ENCODE peak calls at places on chromosome 15, in six cellular contexts. F is fibroblast of the aortic adventitia, N is body of pancreas, I is A549, D is Caco-2, E is IMR-90. U is an unnamed sample.

GRCh38 chr15:85005744-85006143 is 24.1 kb downstream of the PDE8A start:
- DNase-seq in F (no peak), D (no peak), I (no peak), E (no peak), N (no peak), U (no peak)

GRCh38 chr15:50260969-50261496 is 4.5 kb downstream of the HDC start:
- DNase-seq in N (no peak), I (no peak), D (peak), E (no peak), F (peak), U (no peak)

GRCh38 chr15:56794150-56794922 is 61.0 kb upstream of the ZNF280D start:
- DNase-seq in N (no peak), D (no peak), E (peak), I (no peak), F (peak), U (no peak)

GRCh38 chr15:57461541-57461940 is 85.2 kb downstream of the CGNL1 start:
- DNase-seq in N (no peak), E (no peak), I (no peak), F (no peak), D (no peak), U (no peak)

GRCh38 chr15:84940399-84940798 is 41.3 kb upstream of the PDE8A start:
- DNase-seq in D (no peak), N (no peak), I (no peak), E (no peak), F (no peak), U (no peak)

GRCh38 chr15:100958326-100959065 is 39.3 kb downstream of the LRRK1 start:
- DNase-seq in D (no peak), E (peak), F (peak), I (peak), N (no peak), U (no peak)

GRCh38 chr15:66897971-66898370 is 167.4 kb upstream of the SMAD3 start:
- DNase-seq in E (no peak), F (no peak), D (no peak), I (no peak), N (no peak), U (peak)

GRCh38 chr15:52780172-52780980 is 9.8 kb downstream of the ONECUT1 start:
- DNase-seq in F (peak), E (peak), N (peak), I (peak), D (peak), U (no peak)

GRCh38 chr15:74420193-74420905 is 13.4 kb downstream of the SEMA7A start:
- DNase-seq in F (no peak), I (peak), D (no peak), N (peak), E (no peak), U (no peak)

GRCh38 chr15:101037090-101037830 is 118.1 kb downstream of the LRRK1 start:
- DNase-seq in E (no peak), F (no peak), I (no peak), N (peak), D (no peak), U (peak)

GRCh38 chr15:82768414-82769081 is 37.3 kb downstream of the FSD2 start:
- DNase-seq in N (no peak), D (no peak), I (peak), E (peak), F (no peak), U (no peak)

DNA sequence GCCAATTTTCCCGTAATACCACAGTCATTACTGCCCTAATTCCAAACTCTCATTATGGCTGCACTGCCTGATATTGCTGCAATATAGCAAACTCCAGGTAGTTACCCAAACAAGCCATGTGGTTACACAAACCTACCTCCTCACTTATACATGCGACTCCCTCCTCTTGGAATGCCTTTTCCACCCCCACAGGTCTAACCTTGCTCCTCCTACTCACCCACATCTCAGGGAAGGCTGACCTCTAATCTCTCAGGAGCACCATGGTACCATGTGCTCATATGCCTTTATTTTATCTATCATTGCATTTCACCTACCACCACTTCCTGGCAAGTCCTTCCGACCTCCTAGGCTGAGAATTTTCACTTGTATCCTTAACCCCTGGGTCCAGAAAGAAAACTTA is 2.9 kb downstream of the RBPMS2 start:
- DNase-seq in N (no peak), D (no peak), I (no peak), E (no peak), F (no peak), U (no peak)
- H3K4me3 ChIP-seq in N (no peak), D (no peak), I (no peak), E (no peak), F (no peak), U (no peak)

DNA sequence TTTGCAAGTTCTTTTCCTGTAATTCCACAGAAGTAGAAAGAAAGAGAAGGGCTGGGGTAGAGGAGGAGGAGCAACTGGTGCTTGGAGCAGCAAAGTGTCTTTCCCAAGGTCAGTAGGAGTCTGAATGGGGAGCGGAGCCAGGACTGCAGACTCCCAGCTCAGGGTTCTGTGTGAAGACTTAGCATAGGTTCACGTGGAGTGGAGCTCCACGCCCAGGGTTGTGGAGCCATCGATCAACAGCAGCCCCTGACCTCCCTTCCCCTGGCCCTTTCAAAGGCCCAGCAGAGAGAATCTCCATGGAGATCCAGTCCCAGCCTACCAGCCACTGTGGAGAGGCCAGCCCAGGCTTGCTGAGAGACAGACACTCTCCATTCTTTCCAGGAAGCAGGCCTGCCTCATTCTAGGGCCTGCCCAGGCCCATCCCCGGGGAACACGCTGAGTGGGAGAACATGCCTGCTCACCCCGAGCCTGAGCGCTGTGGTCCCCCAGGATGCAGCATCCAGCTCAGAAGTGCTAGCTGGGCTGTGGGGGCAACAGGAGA is 62.1 kb downstream of the CORO2B start:
- DNase-seq in F (peak), I (no peak), N (no peak), D (no peak), E (no peak), U (peak)
- H3K4me3 ChIP-seq in F (no peak), I (no peak), N (no peak), D (no peak), E (no peak), U (no peak)

GRCh38 chr15:70503073-70503745 is 260.1 kb downstream of the UACA start:
- DNase-seq in E (no peak), F (no peak), D (no peak), N (no peak), I (no peak), U (no peak)
- H3K4me3 ChIP-seq in E (no peak), F (no peak), D (no peak), N (no peak), I (no peak), U (no peak)

GRCh38 chr15:94769089-94769488 is 537.7 kb downstream of the MCTP2 start:
- DNase-seq in N (no peak), I (no peak), D (no peak), E (no peak), F (no peak), U (no peak)
- H3K4me3 ChIP-seq in N (no peak), I (no peak), D (no peak), E (no peak), F (no peak), U (no peak)

DNA sequence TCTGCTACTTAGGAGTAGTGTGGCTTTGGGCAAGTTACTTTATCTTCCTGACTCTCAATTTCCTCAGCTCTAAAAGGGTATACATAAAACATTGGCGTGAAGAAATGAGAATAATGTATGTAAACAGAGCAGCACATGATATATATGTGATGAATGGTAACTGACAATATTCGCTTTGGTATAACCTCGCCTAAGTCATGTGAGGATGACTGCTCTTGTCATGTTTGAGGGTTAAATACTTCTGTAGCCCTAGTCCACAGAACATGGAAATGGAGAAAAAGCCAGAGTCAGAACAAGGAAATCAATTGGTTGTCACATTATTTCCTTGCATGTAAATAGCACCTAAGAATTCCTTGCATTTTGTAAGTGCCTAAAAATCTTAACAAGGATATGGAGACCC is 25.0 kb downstream of the CHP1 start:
- DNase-seq in F (no peak), D (no peak), E (no peak), I (peak), N (no peak), U (no peak)
- H3K4me3 ChIP-seq in F (no peak), D (no peak), E (no peak), I (peak), N (no peak), U (no peak)

GRCh38 chr15:69405110-69405509 is 9.0 kb upstream of the KIF23 start:
- DNase-seq in N (no peak), I (no peak), D (no peak), F (no peak), E (no peak), U (no peak)

GRCh38 chr15:69398541-69398940 is 15.6 kb upstream of the KIF23 start:
- DNase-seq in F (no peak), D (no peak), N (no peak), E (peak), I (no peak), U (no peak)

GRCh38 chr15:69403611-69404010 is 10.5 kb upstream of the KIF23 start:
- DNase-seq in I (no peak), F (peak), N (no peak), D (no peak), E (peak), U (no peak)

GRCh38 chr15:69402816-69403215 is 11.3 kb upstream of the KIF23 start:
- DNase-seq in E (no peak), D (no peak), F (no peak), N (no peak), I (no peak), U (no peak)

GRCh38 chr15:69400850-69401249 is 13.3 kb upstream of the KIF23 start:
- DNase-seq in I (no peak), F (no peak), E (peak), N (no peak), D (no peak), U (no peak)
- H3K4me3 ChIP-seq in I (no peak), F (no peak), E (no peak), N (no peak), D (no peak), U (no peak)

GRCh38 chr15:45168751-45169551 is 18.8 kb downstream of the SHF start:
- DNase-seq in D (no peak), I (no peak), N (no peak), F (no peak), E (no peak), U (no peak)

GRCh38 chr15:45169608-45170480 is 17.9 kb downstream of the SHF start:
- DNase-seq in D (no peak), F (no peak), N (no peak), E (no peak), I (no peak), U (no peak)

GRCh38 chr15:45166792-45167630 is 20.8 kb downstream of the SHF start:
- DNase-seq in D (peak), F (peak), N (peak), E (peak), I (peak), U (peak)

GRCh38 chr15:45168286-45168685 is 19.5 kb downstream of the SHF start:
- DNase-seq in F (no peak), D (no peak), E (no peak), I (no peak), N (no peak), U (no peak)

GRCh38 chr15:45167631-45168205 is 20.0 kb downstream of the SHF start:
- DNase-seq in I (no peak), D (no peak), E (no peak), N (no peak), F (no peak), U (no peak)
- H3K4me3 ChIP-seq in I (peak), D (peak), E (peak), N (no peak), F (peak), U (peak)